ENCODE peak calls at places on chromosome 20, in ten cellular contexts. One of them, this sample, is unnamed.

GRCh38 chr20:37395921-37396519 is 50.1 kb downstream of the SRC start:
- DNase-seq in tibial nerve: no peak
- DNase-seq in AG10803: no peak
- DNase-seq in psoas muscle: no peak
- DNase-seq in AG04450: no peak
- DNase-seq in stomach: no peak
- DNase-seq in foreskin fibroblast: peak; percentile 32
- DNase-seq in cardiac fibroblast: no peak
- DNase-seq in heart right ventricle: no peak
- DNase-seq in pancreas: no peak
- DNase-seq in this sample: no peak

GRCh38 chr20:46051556-46052323 is 22.7 kb downstream of the SLC12A5 start:
- DNase-seq in AG04450: no peak
- DNase-seq in pancreas: no peak
- DNase-seq in cardiac fibroblast: no peak
- DNase-seq in heart right ventricle: no peak
- DNase-seq in stomach: no peak
- DNase-seq in psoas muscle: no peak
- DNase-seq in AG10803: no peak
- DNase-seq in tibial nerve: no peak
- DNase-seq in foreskin fibroblast: no peak
- DNase-seq in this sample: peak; percentile 45

GRCh38 chr20:56952258-56952929 is 314.0 kb downstream of the BMP7 start:
- DNase-seq in AG10803: no peak
- DNase-seq in stomach: no peak
- DNase-seq in psoas muscle: no peak
- DNase-seq in foreskin fibroblast: no peak
- DNase-seq in pancreas: no peak
- DNase-seq in tibial nerve: no peak
- DNase-seq in cardiac fibroblast: no peak
- DNase-seq in heart right ventricle: no peak
- DNase-seq in AG04450: no peak
- DNase-seq in this sample: no peak

GRCh38 chr20:56503911-56504310 is 20.6 kb upstream of the FAM209A start:
- DNase-seq in heart right ventricle: no peak
- DNase-seq in AG10803: no peak
- DNase-seq in cardiac fibroblast: no peak
- DNase-seq in tibial nerve: no peak
- DNase-seq in psoas muscle: no peak
- DNase-seq in stomach: no peak
- DNase-seq in AG04450: no peak
- DNase-seq in foreskin fibroblast: no peak
- DNase-seq in pancreas: no peak
- DNase-seq in this sample: no peak

GRCh38 chr20:51092238-51092822 is 69.4 kb upstream of the KCNG1 start:
- DNase-seq in heart right ventricle: no peak
- DNase-seq in cardiac fibroblast: peak; percentile 6
- DNase-seq in foreskin fibroblast: no peak
- DNase-seq in pancreas: no peak
- DNase-seq in stomach: no peak
- DNase-seq in AG04450: no peak
- DNase-seq in psoas muscle: no peak
- DNase-seq in tibial nerve: no peak
- DNase-seq in AG10803: peak; percentile 34
- DNase-seq in this sample: no peak

GRCh38 chr20:20793570-20793969 is 81.1 kb upstream of the RALGAPA2 start:
- DNase-seq in tibial nerve: no peak
- DNase-seq in pancreas: no peak
- DNase-seq in cardiac fibroblast: no peak
- DNase-seq in foreskin fibroblast: no peak
- DNase-seq in AG10803: no peak
- DNase-seq in heart right ventricle: no peak
- DNase-seq in AG04450: no peak
- DNase-seq in stomach: no peak
- DNase-seq in psoas muscle: no peak
- DNase-seq in this sample: no peak

GRCh38 chr20:63913768-63914167 is 18.8 kb downstream of the DNAJC5 start:
- DNase-seq in cardiac fibroblast: no peak
- DNase-seq in psoas muscle: no peak
- DNase-seq in pancreas: no peak
- DNase-seq in AG04450: no peak
- DNase-seq in AG10803: no peak
- DNase-seq in stomach: no peak
- DNase-seq in tibial nerve: no peak
- DNase-seq in heart right ventricle: no peak
- DNase-seq in foreskin fibroblast: no peak
- DNase-seq in this sample: no peak

GRCh38 chr20:19701449-19701848 is 56.6 kb upstream of the RIN2 start:
- DNase-seq in pancreas: no peak
- DNase-seq in psoas muscle: no peak
- DNase-seq in foreskin fibroblast: no peak
- DNase-seq in AG04450: no peak
- DNase-seq in stomach: no peak
- DNase-seq in AG10803: no peak
- DNase-seq in heart right ventricle: no peak
- DNase-seq in cardiac fibroblast: no peak
- DNase-seq in tibial nerve: no peak
- DNase-seq in this sample: no peak

GRCh38 chr20:32667030-32667429 is 6.7 kb downstream of the C20orf203 start:
- DNase-seq in tibial nerve: no peak
- DNase-seq in heart right ventricle: no peak
- DNase-seq in pancreas: no peak
- DNase-seq in cardiac fibroblast: no peak
- DNase-seq in stomach: no peak
- DNase-seq in AG04450: no peak
- DNase-seq in AG10803: no peak
- DNase-seq in foreskin fibroblast: no peak
- DNase-seq in psoas muscle: no peak
- DNase-seq in this sample: no peak

GRCh38 chr20:43508106-43508505 is 609 bp downstream of the L3MBTL1 start:
- DNase-seq in AG10803: no peak
- DNase-seq in pancreas: no peak
- DNase-seq in psoas muscle: no peak
- DNase-seq in heart right ventricle: no peak
- DNase-seq in cardiac fibroblast: no peak
- DNase-seq in AG04450: no peak
- DNase-seq in foreskin fibroblast: peak; percentile 20
- DNase-seq in tibial nerve: no peak
- DNase-seq in stomach: no peak
- DNase-seq in this sample: no peak

GRCh38 chr20:32077192-32077591 is 25.1 kb downstream of the HCK start:
- DNase-seq in heart right ventricle: no peak
- DNase-seq in cardiac fibroblast: no peak
- DNase-seq in AG10803: no peak
- DNase-seq in pancreas: no peak
- DNase-seq in foreskin fibroblast: no peak
- DNase-seq in psoas muscle: no peak
- DNase-seq in tibial nerve: no peak
- DNase-seq in stomach: no peak
- DNase-seq in AG04450: no peak
- DNase-seq in this sample: no peak

GRCh38 chr20:59055302-59055701 is 12.7 kb upstream of the PRELID3B start:
- DNase-seq in heart right ventricle: peak; percentile 25
- DNase-seq in cardiac fibroblast: peak; percentile 45
- DNase-seq in tibial nerve: no peak
- DNase-seq in AG10803: no peak
- DNase-seq in AG04450: no peak
- DNase-seq in psoas muscle: no peak
- DNase-seq in pancreas: no peak
- DNase-seq in stomach: no peak
- DNase-seq in foreskin fibroblast: peak; percentile 56
- DNase-seq in this sample: peak; percentile 50

GRCh38 chr20:10963717-10964266 is 290.0 kb upstream of the JAG1 start:
- DNase-seq in stomach: no peak
- DNase-seq in foreskin fibroblast: peak; percentile 7
- DNase-seq in AG04450: no peak
- DNase-seq in heart right ventricle: peak; percentile 24
- DNase-seq in tibial nerve: no peak
- DNase-seq in psoas muscle: no peak
- DNase-seq in pancreas: no peak
- DNase-seq in cardiac fibroblast: peak; percentile 79
- DNase-seq in AG10803: no peak
- DNase-seq in this sample: no peak

GRCh38 chr20:10958279-10958678 is 284.5 kb upstream of the JAG1 start:
- DNase-seq in AG04450: no peak
- DNase-seq in stomach: no peak
- DNase-seq in psoas muscle: no peak
- DNase-seq in AG10803: no peak
- DNase-seq in cardiac fibroblast: no peak
- DNase-seq in foreskin fibroblast: no peak
- DNase-seq in tibial nerve: no peak
- DNase-seq in heart right ventricle: no peak
- DNase-seq in pancreas: no peak
- DNase-seq in this sample: no peak

GRCh38 chr20:10960416-10960815 is 286.6 kb upstream of the JAG1 start:
- DNase-seq in tibial nerve: no peak
- DNase-seq in AG04450: no peak
- DNase-seq in foreskin fibroblast: no peak
- DNase-seq in psoas muscle: no peak
- DNase-seq in heart right ventricle: no peak
- DNase-seq in stomach: no peak
- DNase-seq in AG10803: no peak
- DNase-seq in cardiac fibroblast: no peak
- DNase-seq in pancreas: no peak
- DNase-seq in this sample: no peak

GRCh38 chr20:10962937-10963336 is 289.1 kb upstream of the JAG1 start:
- DNase-seq in AG04450: no peak
- DNase-seq in tibial nerve: no peak
- DNase-seq in stomach: no peak
- DNase-seq in foreskin fibroblast: no peak
- DNase-seq in heart right ventricle: no peak
- DNase-seq in AG10803: no peak
- DNase-seq in psoas muscle: no peak
- DNase-seq in pancreas: no peak
- DNase-seq in cardiac fibroblast: no peak
- DNase-seq in this sample: no peak

GRCh38 chr20:10961651-10962288 is 288.0 kb upstream of the JAG1 start:
- DNase-seq in psoas muscle: no peak
- DNase-seq in stomach: no peak
- DNase-seq in tibial nerve: no peak
- DNase-seq in heart right ventricle: no peak
- DNase-seq in AG10803: no peak
- DNase-seq in foreskin fibroblast: peak; percentile 8
- DNase-seq in AG04450: no peak
- DNase-seq in cardiac fibroblast: no peak
- DNase-seq in pancreas: no peak
- DNase-seq in this sample: no peak
- TF ChIP-seq CTCF in psoas muscle: no peak
- TF ChIP-seq CTCF in stomach: no peak
- TF ChIP-seq CTCF in tibial nerve: no peak
- TF ChIP-seq CTCF in heart right ventricle: no peak
- TF ChIP-seq CTCF in AG10803: no peak
- TF ChIP-seq CTCF in foreskin fibroblast: no peak
- TF ChIP-seq CTCF in AG04450: no peak
- TF ChIP-seq CTCF in cardiac fibroblast: no peak
- TF ChIP-seq CTCF in pancreas: no peak
- TF ChIP-seq CTCF in this sample: no peak

GRCh38 chr20:3229158-3229557 is 9.8 kb downstream of the SLC4A11 start:
- DNase-seq in foreskin fibroblast: no peak
- DNase-seq in pancreas: no peak
- DNase-seq in AG10803: no peak
- DNase-seq in psoas muscle: no peak
- DNase-seq in tibial nerve: no peak
- DNase-seq in cardiac fibroblast: no peak
- DNase-seq in AG04450: no peak
- DNase-seq in stomach: no peak
- DNase-seq in heart right ventricle: no peak
- DNase-seq in this sample: no peak
- H3K4me3 ChIP-seq in foreskin fibroblast: no peak overlapping the region
- H3K4me3 ChIP-seq in pancreas: no peak overlapping the region
- H3K4me3 ChIP-seq in AG10803: no peak overlapping the region
- H3K4me3 ChIP-seq in psoas muscle: no peak overlapping the region
- H3K4me3 ChIP-seq in tibial nerve: no peak overlapping the region
- H3K4me3 ChIP-seq in cardiac fibroblast: no peak overlapping the region
- H3K4me3 ChIP-seq in AG04450: no peak overlapping the region
- H3K4me3 ChIP-seq in stomach: no peak overlapping the region
- H3K4me3 ChIP-seq in heart right ventricle: no peak overlapping the region
- H3K4me3 ChIP-seq in this sample: no peak overlapping the region

DNA sequence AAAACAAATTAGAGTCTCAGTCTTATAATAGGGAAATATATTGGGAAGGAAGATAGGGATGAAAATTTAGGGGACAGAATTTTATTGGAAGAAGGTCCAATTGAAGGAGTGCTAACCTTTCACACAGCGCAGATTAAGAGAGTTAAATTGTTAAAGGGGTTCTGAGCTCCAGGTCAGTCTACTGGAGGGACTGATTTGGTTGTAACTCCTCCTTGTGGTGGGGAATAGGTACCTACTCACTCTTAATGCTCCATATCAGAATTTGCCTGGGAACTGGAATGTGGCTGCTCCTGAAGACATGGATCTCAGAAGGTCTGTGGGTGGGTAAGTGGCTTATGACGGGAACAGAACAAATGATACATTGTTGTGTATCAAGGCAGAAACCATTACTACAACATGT is 143.5 kb downstream of the FLRT3 start:
- DNase-seq in heart right ventricle: no peak
- DNase-seq in AG10803: no peak
- DNase-seq in AG04450: no peak
- DNase-seq in psoas muscle: no peak
- DNase-seq in stomach: no peak
- DNase-seq in foreskin fibroblast: no peak
- DNase-seq in pancreas: no peak
- DNase-seq in tibial nerve: no peak
- DNase-seq in cardiac fibroblast: no peak
- DNase-seq in this sample: peak; percentile 10
- TF ChIP-seq CTCF in heart right ventricle: no peak
- TF ChIP-seq CTCF in AG10803: peak; percentile 17
- TF ChIP-seq CTCF in AG04450: peak; percentile 17
- TF ChIP-seq CTCF in psoas muscle: no peak
- TF ChIP-seq CTCF in stomach: no peak
- TF ChIP-seq CTCF in foreskin fibroblast: no peak
- TF ChIP-seq CTCF in pancreas: no peak
- TF ChIP-seq CTCF in tibial nerve: no peak
- TF ChIP-seq CTCF in cardiac fibroblast: no peak
- TF ChIP-seq CTCF in this sample: peak; percentile 33

DNA sequence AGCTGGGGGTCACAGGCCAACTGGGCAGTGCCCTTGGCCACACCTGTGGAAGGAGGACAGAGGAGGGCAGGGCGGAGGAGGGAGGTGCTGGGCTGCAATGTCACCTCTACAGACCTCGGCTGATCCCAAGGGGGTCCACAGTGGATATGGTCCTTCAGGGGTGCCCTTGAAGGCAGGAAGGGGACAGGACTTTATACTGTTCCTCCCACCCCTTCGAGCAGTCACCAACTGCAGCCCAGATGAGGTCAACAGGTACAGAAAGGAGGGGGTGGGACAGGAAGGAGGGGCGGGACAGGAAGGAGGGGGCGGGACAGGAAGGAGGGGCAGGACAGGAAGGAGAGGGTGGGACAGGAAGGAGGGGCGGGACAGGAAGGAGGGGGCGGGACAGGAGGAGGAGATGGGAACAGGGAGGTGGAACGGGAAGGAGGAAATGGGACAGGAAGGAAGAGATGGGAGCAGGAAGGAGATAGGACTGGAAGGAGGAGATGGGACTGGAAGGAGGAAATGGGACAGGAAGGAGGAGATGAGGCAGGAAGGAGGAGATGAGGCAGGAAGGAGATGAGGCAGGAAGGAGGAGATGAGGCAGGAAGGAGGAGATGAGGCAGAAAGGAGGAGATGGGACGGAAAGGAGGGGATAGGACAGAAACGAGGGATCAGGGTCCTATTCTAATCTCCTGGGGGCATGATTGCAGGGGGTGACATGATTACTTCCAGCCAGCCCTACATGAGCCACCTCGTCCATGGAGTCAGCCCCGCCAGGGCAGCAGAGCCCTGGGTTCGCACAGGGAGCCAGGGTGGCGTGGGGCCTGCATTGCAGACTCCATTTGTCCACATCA is 19.4 kb upstream of the MRGBP start:
- DNase-seq in cardiac fibroblast: no peak
- DNase-seq in AG10803: no peak
- DNase-seq in tibial nerve: no peak
- DNase-seq in pancreas: peak; percentile 42
- DNase-seq in heart right ventricle: no peak
- DNase-seq in AG04450: no peak
- DNase-seq in psoas muscle: no peak
- DNase-seq in stomach: peak; percentile 60
- DNase-seq in foreskin fibroblast: peak; percentile 39
- DNase-seq in this sample: peak; percentile 46
- H3K4me3 ChIP-seq in cardiac fibroblast: no peak overlapping the region
- H3K4me3 ChIP-seq in AG10803: no peak overlapping the region
- H3K4me3 ChIP-seq in tibial nerve: no peak overlapping the region
- H3K4me3 ChIP-seq in pancreas: no peak overlapping the region
- H3K4me3 ChIP-seq in heart right ventricle: no peak overlapping the region
- H3K4me3 ChIP-seq in AG04450: no peak overlapping the region
- H3K4me3 ChIP-seq in psoas muscle: no peak overlapping the region
- H3K4me3 ChIP-seq in stomach: no peak overlapping the region
- H3K4me3 ChIP-seq in foreskin fibroblast: no peak overlapping the region
- H3K4me3 ChIP-seq in this sample: no peak overlapping the region